ENCODE peak calls at places on chromosome 17, in six cellular contexts. One of them, this sample, is unnamed.

GRCh38 chr17:67217446-67217845 is 27.6 kb downstream of the HELZ start:
- DNase-seq in AG09319: no peak
- DNase-seq in brain microvascular endothelial cell: no peak
- DNase-seq in Panc1: no peak
- DNase-seq in choroid plexus epithelial cell: no peak
- DNase-seq in A549: no peak
- DNase-seq in this sample: no peak

GRCh38 chr17:82019905-82020873 is 2.5 kb downstream of the CENPX start:
- DNase-seq in AG09319: no peak
- DNase-seq in A549: peak; percentile 65
- DNase-seq in Panc1: no peak
- DNase-seq in choroid plexus epithelial cell: no peak
- DNase-seq in brain microvascular endothelial cell: no peak
- DNase-seq in this sample: peak; percentile 44

GRCh38 chr17:6018788-6019187 is 51.4 kb upstream of the WSCD1 start:
- DNase-seq in choroid plexus epithelial cell: no peak
- DNase-seq in brain microvascular endothelial cell: no peak
- DNase-seq in A549: no peak
- DNase-seq in Panc1: no peak
- DNase-seq in AG09319: no peak
- DNase-seq in this sample: no peak

GRCh38 chr17:83097831-83098230 is 18.4 kb downstream of the METRNL start:
- DNase-seq in AG09319: no peak
- DNase-seq in choroid plexus epithelial cell: no peak
- DNase-seq in Panc1: no peak
- DNase-seq in brain microvascular endothelial cell: no peak
- DNase-seq in A549: no peak
- DNase-seq in this sample: no peak

GRCh38 chr17:31068291-31068690 is 26.5 kb upstream of the NF1 start:
- DNase-seq in brain microvascular endothelial cell: peak; percentile 52
- DNase-seq in AG09319: no peak
- DNase-seq in A549: no peak
- DNase-seq in choroid plexus epithelial cell: peak; percentile 62
- DNase-seq in Panc1: no peak
- DNase-seq in this sample: no peak

GRCh38 chr17:61325382-61326073 is 74.1 kb upstream of the TBX2 start:
- DNase-seq in brain microvascular endothelial cell: peak; percentile 65
- DNase-seq in choroid plexus epithelial cell: no peak
- DNase-seq in A549: no peak
- DNase-seq in Panc1: no peak
- DNase-seq in AG09319: no peak
- DNase-seq in this sample: no peak

GRCh38 chr17:27651411-27652345 is 20.7 kb downstream of the LGALS9 start:
- DNase-seq in brain microvascular endothelial cell: peak; percentile 57
- DNase-seq in Panc1: peak; percentile 8
- DNase-seq in A549: no peak
- DNase-seq in choroid plexus epithelial cell: peak; percentile 57
- DNase-seq in AG09319: no peak
- DNase-seq in this sample: peak; percentile 74

GRCh38 chr17:82348866-82349265 is 10.2 kb upstream of the TEX19 start:
- DNase-seq in Panc1: no peak
- DNase-seq in AG09319: no peak
- DNase-seq in brain microvascular endothelial cell: no peak
- DNase-seq in A549: no peak
- DNase-seq in choroid plexus epithelial cell: peak; percentile 8
- DNase-seq in this sample: no peak

GRCh38 chr17:64309710-64310109 is 46.6 kb upstream of the TEX2 start:
- DNase-seq in AG09319: no peak
- DNase-seq in A549: no peak
- DNase-seq in choroid plexus epithelial cell: no peak
- DNase-seq in Panc1: no peak
- DNase-seq in brain microvascular endothelial cell: no peak
- DNase-seq in this sample: no peak

GRCh38 chr17:6603746-6604325 is 36.7 kb downstream of the KIAA0753 start:
- DNase-seq in choroid plexus epithelial cell: peak; percentile 63
- DNase-seq in Panc1: no peak
- DNase-seq in brain microvascular endothelial cell: no peak
- DNase-seq in A549: no peak
- DNase-seq in AG09319: no peak
- DNase-seq in this sample: no peak

GRCh38 chr17:29572691-29573557 is 4.4 kb downstream of the TP53I13 start:
- DNase-seq in Panc1: no peak
- DNase-seq in brain microvascular endothelial cell: no peak
- DNase-seq in AG09319: no peak
- DNase-seq in A549: no peak
- DNase-seq in choroid plexus epithelial cell: peak; percentile 60
- DNase-seq in this sample: no peak

GRCh38 chr17:319266-319665 is 33.3 kb downstream of the RPH3AL start:
- DNase-seq in Panc1: no peak
- DNase-seq in A549: no peak
- DNase-seq in brain microvascular endothelial cell: no peak
- DNase-seq in choroid plexus epithelial cell: no peak
- DNase-seq in AG09319: no peak
- DNase-seq in this sample: no peak

GRCh38 chr17:59754547-59754946 is 47.1 kb downstream of the VMP1 start:
- DNase-seq in AG09319: peak; percentile 55
- DNase-seq in brain microvascular endothelial cell: peak; percentile 91
- DNase-seq in choroid plexus epithelial cell: peak; percentile 96
- DNase-seq in Panc1: peak; percentile 66
- DNase-seq in A549: peak; percentile 86
- DNase-seq in this sample: no peak

GRCh38 chr17:47077576-47077975 is 98.5 kb upstream of the RPRML start:
- DNase-seq in choroid plexus epithelial cell: peak; percentile 55
- DNase-seq in AG09319: no peak
- DNase-seq in A549: no peak
- DNase-seq in brain microvascular endothelial cell: peak; percentile 41
- DNase-seq in Panc1: no peak
- DNase-seq in this sample: no peak

GRCh38 chr17:63345598-63345997 is 100.5 kb downstream of the CYB561 start:
- DNase-seq in A549: no peak
- DNase-seq in brain microvascular endothelial cell: no peak
- DNase-seq in choroid plexus epithelial cell: no peak
- DNase-seq in AG09319: peak; percentile 53
- DNase-seq in Panc1: no peak
- DNase-seq in this sample: no peak

GRCh38 chr17:8256691-8257090 is 7.6 kb downstream of the PFAS start:
- DNase-seq in brain microvascular endothelial cell: no peak
- DNase-seq in Panc1: no peak
- DNase-seq in choroid plexus epithelial cell: no peak
- DNase-seq in AG09319: no peak
- DNase-seq in A549: no peak
- DNase-seq in this sample: no peak

GRCh38 chr17:46972346-46972745 is 6.7 kb downstream of the RPRML start:
- DNase-seq in Panc1: no peak
- DNase-seq in brain microvascular endothelial cell: no peak
- DNase-seq in choroid plexus epithelial cell: no peak
- DNase-seq in AG09319: no peak
- DNase-seq in A549: no peak
- DNase-seq in this sample: peak; percentile 53

GRCh38 chr17:31581491-31581890 is 190.0 kb downstream of the RAB11FIP4 start:
- DNase-seq in brain microvascular endothelial cell: peak; percentile 31
- DNase-seq in Panc1: no peak
- DNase-seq in A549: no peak
- DNase-seq in AG09319: no peak
- DNase-seq in choroid plexus epithelial cell: peak; percentile 56
- DNase-seq in this sample: no peak

GRCh38 chr17:3531266-3532101 is 26.1 kb downstream of the TRPV3 start:
- DNase-seq in Panc1: no peak
- DNase-seq in choroid plexus epithelial cell: no peak
- DNase-seq in brain microvascular endothelial cell: no peak
- DNase-seq in A549: no peak
- DNase-seq in AG09319: no peak
- DNase-seq in this sample: peak; percentile 45

GRCh38 chr17:3527896-3528603 is 29.6 kb downstream of the TRPV3 start:
- DNase-seq in Panc1: no peak
- DNase-seq in choroid plexus epithelial cell: peak; percentile 41
- DNase-seq in A549: no peak
- DNase-seq in brain microvascular endothelial cell: no peak
- DNase-seq in AG09319: no peak
- DNase-seq in this sample: no peak

GRCh38 chr17:3528604-3529511 is 28.8 kb downstream of the TRPV3 start:
- DNase-seq in Panc1: no peak
- DNase-seq in A549: no peak
- DNase-seq in brain microvascular endothelial cell: peak; percentile 27
- DNase-seq in choroid plexus epithelial cell: peak; percentile 83
- DNase-seq in AG09319: no peak
- DNase-seq in this sample: no peak

GRCh38 chr17:3532106-3532858 is 25.3 kb downstream of the TRPV3 start:
- DNase-seq in A549: no peak
- DNase-seq in Panc1: no peak
- DNase-seq in brain microvascular endothelial cell: no peak
- DNase-seq in choroid plexus epithelial cell: no peak
- DNase-seq in AG09319: no peak
- DNase-seq in this sample: no peak

DNA sequence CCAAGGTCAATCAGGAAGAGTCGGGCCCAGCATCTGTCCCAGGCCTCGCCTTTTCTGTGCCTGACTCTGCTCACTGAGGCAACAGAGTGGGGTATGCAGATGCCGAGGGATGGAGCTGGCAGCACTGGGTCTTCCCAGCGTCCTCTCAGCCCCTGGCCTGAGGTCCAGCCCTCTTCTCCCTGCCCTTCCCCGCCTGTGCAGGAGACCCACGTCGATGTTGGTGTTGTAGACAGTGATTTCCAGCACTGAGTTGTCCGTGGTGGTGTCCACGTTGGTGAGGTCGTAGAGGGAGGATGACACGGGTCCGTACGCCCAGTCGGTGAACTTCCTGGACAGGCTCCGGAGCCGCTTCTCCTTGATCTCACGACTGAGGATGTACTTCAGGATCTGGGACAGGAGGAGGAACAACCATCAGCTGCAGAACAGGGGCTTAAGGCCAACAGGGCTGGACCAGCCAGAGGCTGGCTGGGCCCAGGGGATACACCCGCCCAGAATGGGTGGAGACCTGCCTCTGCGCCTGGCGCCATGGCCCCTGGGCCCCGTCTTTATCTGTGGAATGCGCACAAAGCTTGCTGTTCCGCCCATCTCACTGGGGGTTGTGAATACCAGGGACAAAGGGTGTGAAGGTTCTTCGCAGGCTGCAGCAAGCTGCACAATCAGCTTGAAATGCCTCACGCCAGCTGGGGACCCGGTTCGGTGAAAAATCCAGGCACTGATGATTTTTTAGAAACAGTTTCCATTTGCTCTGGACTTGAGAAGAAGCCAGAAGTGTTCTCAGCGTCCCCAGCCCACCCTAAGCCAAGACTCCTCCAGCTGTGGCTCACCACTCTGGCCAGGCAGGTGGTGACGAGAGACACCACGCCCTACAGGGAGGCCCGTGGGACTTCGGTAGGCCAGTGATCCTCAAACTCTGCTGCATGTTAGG is 27.5 kb downstream of the TRPV3 start:
- DNase-seq in A549: no peak
- DNase-seq in choroid plexus epithelial cell: peak; percentile 90
- DNase-seq in AG09319: peak; percentile 2
- DNase-seq in Panc1: no peak
- DNase-seq in brain microvascular endothelial cell: peak; percentile 10
- DNase-seq in this sample: peak; percentile 37
- TF ChIP-seq CTCF in A549: no peak
- TF ChIP-seq CTCF in choroid plexus epithelial cell: no peak
- TF ChIP-seq CTCF in AG09319: no peak
- TF ChIP-seq CTCF in Panc1: no peak
- TF ChIP-seq CTCF in brain microvascular endothelial cell: no peak
- TF ChIP-seq CTCF in this sample: no peak

GRCh38 chr17:80454557-80455327 is 21.7 kb downstream of the NPTX1 start:
- DNase-seq in brain microvascular endothelial cell: peak; percentile 92
- DNase-seq in choroid plexus epithelial cell: peak; percentile 98
- DNase-seq in A549: peak; percentile 99
- DNase-seq in AG09319: peak; percentile 92
- DNase-seq in Panc1: peak; percentile 54
- DNase-seq in this sample: peak; percentile 99
- TF ChIP-seq CTCF in brain microvascular endothelial cell: no peak
- TF ChIP-seq CTCF in choroid plexus epithelial cell: no peak
- TF ChIP-seq CTCF in A549: no peak
- TF ChIP-seq CTCF in AG09319: no peak
- TF ChIP-seq CTCF in Panc1: no peak
- TF ChIP-seq CTCF in this sample: no peak

GRCh38 chr17:2067048-2067452 is 12.1 kb downstream of the HIC1 start:
- DNase-seq in AG09319: no peak
- DNase-seq in Panc1: no peak
- DNase-seq in brain microvascular endothelial cell: no peak
- DNase-seq in choroid plexus epithelial cell: no peak
- DNase-seq in A549: no peak
- DNase-seq in this sample: no peak

GRCh38 chr17:2064511-2064910 is 9.6 kb downstream of the HIC1 start:
- DNase-seq in A549: no peak
- DNase-seq in AG09319: no peak
- DNase-seq in Panc1: no peak
- DNase-seq in brain microvascular endothelial cell: peak; percentile 52
- DNase-seq in choroid plexus epithelial cell: peak; percentile 78
- DNase-seq in this sample: no peak

GRCh38 chr17:2064147-2064489 is 9.2 kb downstream of the HIC1 start:
- DNase-seq in A549: no peak
- DNase-seq in choroid plexus epithelial cell: peak; percentile 47
- DNase-seq in AG09319: no peak
- DNase-seq in Panc1: no peak
- DNase-seq in brain microvascular endothelial cell: no peak
- DNase-seq in this sample: no peak

GRCh38 chr17:2063306-2064146 is 8.6 kb downstream of the HIC1 start:
- DNase-seq in brain microvascular endothelial cell: peak; percentile 67
- DNase-seq in A549: no peak
- DNase-seq in Panc1: no peak
- DNase-seq in AG09319: no peak
- DNase-seq in choroid plexus epithelial cell: peak; percentile 87
- DNase-seq in this sample: no peak

DNA sequence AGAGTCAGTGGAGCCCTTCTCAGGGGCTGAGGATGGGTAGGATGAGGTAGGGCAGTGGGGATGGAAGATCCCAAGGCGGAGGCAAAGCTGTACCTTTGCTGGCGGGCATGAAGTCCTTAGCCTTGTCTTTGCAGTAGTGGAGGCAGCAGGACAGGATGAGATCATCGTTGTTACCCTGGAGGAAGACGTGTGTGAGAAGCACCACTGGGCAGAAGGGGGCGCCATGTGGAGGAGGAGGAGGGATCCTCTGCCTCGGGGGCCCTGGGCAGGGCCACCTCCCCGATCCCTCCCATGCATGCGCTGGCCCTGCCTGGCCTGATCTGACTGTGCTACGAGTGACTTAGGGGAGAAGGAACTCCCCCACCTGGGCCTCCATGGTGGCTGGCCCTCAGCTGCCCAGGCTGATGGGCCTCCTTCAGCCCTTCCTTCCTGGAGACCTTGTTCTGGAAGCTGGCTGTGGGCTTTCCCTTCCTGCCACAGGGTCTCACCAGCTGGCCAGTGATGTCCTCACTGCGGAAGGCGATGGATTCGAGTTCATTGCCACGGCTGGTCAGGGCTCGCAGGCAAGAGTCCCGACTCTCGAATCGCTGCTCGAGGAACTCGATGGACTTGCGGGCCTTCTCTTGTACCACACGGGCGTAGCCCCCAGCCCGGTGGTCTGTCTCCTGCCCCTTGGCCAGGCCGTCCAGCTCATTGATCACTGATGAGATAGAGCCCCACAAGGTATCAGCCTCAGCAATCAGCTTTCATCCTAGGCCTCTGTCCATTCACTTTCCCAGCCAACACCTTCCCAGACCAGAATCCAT is 10.3 kb downstream of the HIC1 start:
- DNase-seq in Panc1: no peak
- DNase-seq in A549: no peak
- DNase-seq in brain microvascular endothelial cell: peak; percentile 77
- DNase-seq in AG09319: no peak
- DNase-seq in choroid plexus epithelial cell: peak; percentile 92
- DNase-seq in this sample: no peak
- TF ChIP-seq CTCF in Panc1: no peak
- TF ChIP-seq CTCF in A549: peak; percentile 43
- TF ChIP-seq CTCF in brain microvascular endothelial cell: peak; percentile 83
- TF ChIP-seq CTCF in AG09319: peak; percentile 57
- TF ChIP-seq CTCF in choroid plexus epithelial cell: peak; percentile 77
- TF ChIP-seq CTCF in this sample: no peak

GRCh38 chr17:44207319-44207718 is 7.6 kb upstream of the ATXN7L3 start:
- DNase-seq in A549: no peak
- DNase-seq in brain microvascular endothelial cell: no peak
- DNase-seq in AG09319: no peak
- DNase-seq in choroid plexus epithelial cell: no peak
- DNase-seq in Panc1: no peak
- DNase-seq in this sample: no peak
- TF ChIP-seq CTCF in A549: no peak
- TF ChIP-seq CTCF in brain microvascular endothelial cell: no peak
- TF ChIP-seq CTCF in AG09319: no peak
- TF ChIP-seq CTCF in choroid plexus epithelial cell: no peak
- TF ChIP-seq CTCF in Panc1: no peak
- TF ChIP-seq CTCF in this sample: no peak

This sample was measured in pancreas.